ENCODE peak calls at places on chromosome 17, in ten cellular contexts. I, J, W, Z, G, A, U, Q, F and N are unnamed samples.

GRCh38 chr17:63497708-63498483 is 21.0 kb downstream of the ACE start:
- DNase-seq in I (no peak), J (peak; percentile 52), W (no peak), Z (no peak), G (no peak), A (no peak), U (no peak), Q (no peak), F (peak; percentile 60), N (peak; percentile 50)

GRCh38 chr17:65078441-65079160 is 22.1 kb upstream of the GNA13 start:
- DNase-seq in I (no peak), J (no peak), W (no peak), Z (no peak), G (no peak), A (peak; percentile 54), U (no peak), Q (no peak), F (no peak), N (no peak)

GRCh38 chr17:43595466-43595865 is 49.3 kb upstream of the ETV4 start:
- DNase-seq in I (no peak), J (no peak), W (no peak), Z (no peak), G (no peak), A (no peak), U (no peak), Q (no peak), F (no peak), N (no peak)

GRCh38 chr17:77830816-77831490 is 127.5 kb upstream of the TNRC6C start:
- DNase-seq in I (no peak), J (no peak), W (no peak), Z (no peak), G (no peak), A (no peak), U (no peak), Q (no peak), F (no peak), N (no peak)

GRCh38 chr17:63434951-63435571 is 11.0 kb downstream of the CYB561 start:
- DNase-seq in I (peak; percentile 96), J (no peak), W (peak; percentile 74), Z (no peak), G (no peak), A (peak; percentile 39), U (no peak), Q (peak; percentile 93), F (no peak), N (peak; percentile 92)

GRCh38 chr17:60827920-60828319 is 150.3 kb downstream of the BCAS3 start:
- DNase-seq in I (no peak), J (no peak), W (no peak), Z (no peak), G (no peak), A (no peak), U (no peak), Q (no peak), F (no peak), N (no peak)

GRCh38 chr17:7110617-7111306 is 3.9 kb downstream of the ASGR2 start:
- DNase-seq in I (no peak), J (no peak), W (no peak), Z (no peak), G (no peak), A (no peak), U (no peak), Q (no peak), F (no peak), N (no peak)

GRCh38 chr17:42891539-42892152 is 9.0 kb upstream of the G6PC1 start:
- DNase-seq in I (no peak), J (peak; percentile 72), W (peak; percentile 67), Z (no peak), G (no peak), A (no peak), U (peak; percentile 50), Q (no peak), F (peak; percentile 33), N (peak; percentile 31)

GRCh38 chr17:13597723-13598347 is 3.9 kb downstream of the HS3ST3A1 start:
- DNase-seq in I (no peak), J (peak; percentile 67), W (peak; percentile 22), Z (no peak), G (no peak), A (peak; percentile 27), U (peak; percentile 64), Q (peak; percentile 28), F (peak; percentile 65), N (no peak)

GRCh38 chr17:41602524-41602923 is 10.0 kb downstream of the KRT16 start:
- DNase-seq in I (no peak), J (no peak), W (no peak), Z (no peak), G (no peak), A (no peak), U (no peak), Q (no peak), F (no peak), N (no peak)

GRCh38 chr17:164536-165235 is 16.8 kb downstream of the DOC2B start:
- DNase-seq in I (peak; percentile 85), J (peak; percentile 81), W (peak; percentile 49), Z (no peak), G (no peak), A (peak; percentile 69), U (peak; percentile 80), Q (peak; percentile 46), F (peak; percentile 85), N (no peak)

GRCh38 chr17:46810837-46811236 is 7.7 kb downstream of the WNT3 start:
- DNase-seq in I (no peak), J (no peak), W (no peak), Z (no peak), G (no peak), A (no peak), U (no peak), Q (no peak), F (no peak), N (no peak)

GRCh38 chr17:13222931-13223330 is 205.1 kb upstream of the ELAC2 start:
- DNase-seq in I (no peak), J (no peak), W (no peak), Z (no peak), G (no peak), A (no peak), U (no peak), Q (no peak), F (no peak), N (no peak)

GRCh38 chr17:1170739-1171138 is 9.0 kb downstream of the ABR start:
- DNase-seq in I (no peak), J (no peak), W (no peak), Z (no peak), G (no peak), A (no peak), U (no peak), Q (no peak), F (no peak), N (no peak)
- TF ChIP-seq CTCF in I (no peak), J (peak; percentile 26), W (peak; percentile 4), Z (no peak), G (no peak), A (no peak), U (peak; percentile 9), Q (no peak), F (peak; percentile 53), N (no peak)

DNA sequence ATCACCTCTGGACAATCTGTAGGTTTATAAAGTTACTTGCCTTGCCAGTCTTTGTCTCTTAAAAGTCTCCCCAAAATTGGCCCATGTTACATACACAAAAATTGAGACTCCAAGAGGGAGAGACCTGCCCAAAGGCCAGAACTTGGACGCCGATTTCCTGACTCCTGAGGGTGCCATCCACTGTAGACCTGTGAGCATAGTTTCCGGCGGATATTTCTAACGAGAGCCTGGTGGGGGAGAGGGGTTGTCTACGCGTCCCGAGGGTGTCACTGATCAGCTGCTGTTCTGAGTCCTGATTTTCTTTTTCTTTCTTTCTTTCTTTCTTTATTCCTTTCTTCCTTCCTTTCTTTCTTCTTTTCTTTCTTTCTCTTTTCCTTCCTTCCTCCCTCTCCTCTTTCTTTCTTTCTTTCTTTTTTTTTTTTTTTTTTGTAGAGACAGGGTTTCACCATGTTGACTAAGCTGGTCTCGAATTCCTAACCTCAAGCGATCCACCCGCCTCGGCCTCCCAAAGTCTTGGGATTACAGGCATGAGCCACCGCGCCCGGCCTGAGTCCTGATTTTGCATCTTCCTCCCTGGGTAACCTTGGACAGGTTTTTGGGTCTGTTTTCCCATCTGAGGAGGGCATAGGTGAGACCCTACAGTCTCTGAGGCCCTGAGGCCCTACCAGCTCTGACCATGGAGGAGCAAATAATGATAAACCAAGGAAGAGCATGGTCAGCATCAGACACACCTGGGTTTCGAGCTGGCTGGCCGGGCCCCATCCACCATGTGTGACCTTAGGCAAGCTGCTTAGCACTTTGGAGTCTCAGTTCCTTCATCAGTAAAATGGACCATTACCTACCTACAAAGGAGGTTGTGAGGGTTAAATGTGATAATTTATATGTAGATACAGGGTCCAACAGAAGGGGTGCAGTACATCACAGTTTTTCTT is 959 bp upstream of the NCBP3 start:
- DNase-seq in I (peak; percentile 51), J (no peak), W (no peak), Z (no peak), G (no peak), A (no peak), U (no peak), Q (no peak), F (no peak), N (no peak)
- H3K4me3 ChIP-seq in I (peak overlapping the region; percentile 96), J (no peak overlapping the region), W (no peak overlapping the region), Z (no peak overlapping the region), G (no peak overlapping the region), A (no peak overlapping the region), U (no peak overlapping the region), Q (no peak overlapping the region), F (no peak overlapping the region), N (no peak overlapping the region)

GRCh38 chr17:55057184-55057583 is 88.6 kb downstream of the STXBP4 start:
- DNase-seq in I (no peak), J (no peak), W (no peak), Z (no peak), G (no peak), A (no peak), U (no peak), Q (no peak), F (no peak), N (no peak)

GRCh38 chr17:55059724-55060123 is 91.2 kb downstream of the STXBP4 start:
- DNase-seq in I (no peak), J (no peak), W (no peak), Z (no peak), G (no peak), A (no peak), U (no peak), Q (no peak), F (no peak), N (no peak)

GRCh38 chr17:55053855-55054254 is 85.3 kb downstream of the STXBP4 start:
- DNase-seq in I (no peak), J (no peak), W (no peak), Z (no peak), G (no peak), A (peak; percentile 23), U (no peak), Q (no peak), F (no peak), N (no peak)

GRCh38 chr17:55054429-55054828 is 85.9 kb downstream of the STXBP4 start:
- DNase-seq in I (no peak), J (no peak), W (no peak), Z (no peak), G (no peak), A (no peak), U (no peak), Q (no peak), F (no peak), N (no peak)

GRCh38 chr17:55056530-55056929 is 88.0 kb downstream of the STXBP4 start:
- DNase-seq in I (no peak), J (no peak), W (no peak), Z (no peak), G (no peak), A (peak; percentile 32), U (no peak), Q (peak; percentile 37), F (no peak), N (no peak)
- TF ChIP-seq CTCF in I (no peak), J (no peak), W (no peak), Z (no peak), G (no peak), A (no peak), U (no peak), Q (no peak), F (no peak), N (no peak)

GRCh38 chr17:81832608-81833159 is 407 bp downstream of the MCRIP1 start:
- DNase-seq in I (no peak), J (no peak), W (no peak), Z (no peak), G (no peak), A (peak; percentile 25), U (peak; percentile 55), Q (no peak), F (no peak), N (peak; percentile 48)
- H3K4me3 ChIP-seq in I (peak overlapping the region; percentile 53), J (peak overlapping the region; percentile 91), W (peak overlapping the region; percentile 78), Z (peak overlapping the region; percentile 77), G (peak overlapping the region; percentile 77), A (peak overlapping the region; percentile 59), U (peak overlapping the region; percentile 98), Q (peak overlapping the region; percentile 61), F (peak overlapping the region; percentile 96), N (peak overlapping the region; percentile 95)